ENCODE peak calls at places on chromosomes 5 and 9, in six cellular contexts. D is right atrium auricular region, Y is PC-9, W is HFFc6, K is H1, B is hepatocyte. I is an unnamed sample.

GRCh38 chr9:14393382-14393781 is 79.4 kb upstream of the NFIB start:
- DNase-seq in D (no peak), Y (no peak), W (no peak), K (no peak), B (no peak), I (no peak)

GRCh38 chr9:104950838-104951237 is 22.9 kb upstream of the ABCA1 start:
- DNase-seq in D (no peak), Y (no peak), W (no peak), K (no peak), B (no peak), I (no peak)

GRCh38 chr5:169945831-169946261 is 34.4 kb downstream of the INSYN2B start:
- DNase-seq in D (peak; percentile 67), Y (peak; percentile 46), W (peak; percentile 97), K (peak; percentile 49), B (peak; percentile 58), I (peak; percentile 68)

GRCh38 chr5:27316283-27316675 is 277.9 kb upstream of the CDH9 start:
- DNase-seq in D (no peak), Y (no peak), W (peak; percentile 47), K (no peak), B (no peak), I (peak; percentile 42)

GRCh38 chr5:9381464-9381863 is 164.4 kb downstream of the SEMA5A start:
- DNase-seq in D (no peak), Y (no peak), W (no peak), K (no peak), B (no peak), I (no peak)

GRCh38 chr5:135491552-135492318 is 39.6 kb upstream of the TIFAB start:
- DNase-seq in D (no peak), Y (peak; percentile 42), W (no peak), K (peak; percentile 74), B (peak; percentile 63), I (peak; percentile 97)

GRCh38 chr9:134778841-134779411 is 101.7 kb upstream of the FCN2 start:
- DNase-seq in D (no peak), Y (peak; percentile 75), W (peak; percentile 29), K (peak; percentile 84), B (peak; percentile 75), I (peak; percentile 69)

GRCh38 chr5:144207875-144208444 is 37.3 kb downstream of the KCTD16 start:
- DNase-seq in D (no peak), Y (no peak), W (no peak), K (no peak), B (no peak), I (no peak)

GRCh38 chr9:109771084-109771483 is 8.9 kb upstream of the PALM2AKAP2 start:
- DNase-seq in D (no peak), Y (peak; percentile 46), W (peak; percentile 26), K (no peak), B (no peak), I (peak; percentile 24)

GRCh38 chr5:40227927-40228326 is 451.8 kb upstream of the PTGER4 start:
- DNase-seq in D (no peak), Y (no peak), W (no peak), K (no peak), B (no peak), I (no peak)

GRCh38 chr5:56314536-56314935 is 81.4 kb upstream of the ANKRD55 start:
- DNase-seq in D (no peak), Y (peak; percentile 11), W (no peak), K (no peak), B (peak; percentile 39), I (peak; percentile 18)

GRCh38 chr5:84791730-84792129 is 407.1 kb upstream of the EDIL3 start:
- DNase-seq in D (no peak), Y (no peak), W (no peak), K (no peak), B (no peak), I (no peak)

GRCh38 chr5:76692274-76692540 is 23.7 kb upstream of the F2R start:
- DNase-seq in D (no peak), Y (no peak), W (no peak), K (no peak), B (no peak), I (no peak)
- TF ChIP-seq CTCF in D (no peak), Y (no peak), W (no peak), K (no peak), B (no peak), I (no peak)

DNA sequence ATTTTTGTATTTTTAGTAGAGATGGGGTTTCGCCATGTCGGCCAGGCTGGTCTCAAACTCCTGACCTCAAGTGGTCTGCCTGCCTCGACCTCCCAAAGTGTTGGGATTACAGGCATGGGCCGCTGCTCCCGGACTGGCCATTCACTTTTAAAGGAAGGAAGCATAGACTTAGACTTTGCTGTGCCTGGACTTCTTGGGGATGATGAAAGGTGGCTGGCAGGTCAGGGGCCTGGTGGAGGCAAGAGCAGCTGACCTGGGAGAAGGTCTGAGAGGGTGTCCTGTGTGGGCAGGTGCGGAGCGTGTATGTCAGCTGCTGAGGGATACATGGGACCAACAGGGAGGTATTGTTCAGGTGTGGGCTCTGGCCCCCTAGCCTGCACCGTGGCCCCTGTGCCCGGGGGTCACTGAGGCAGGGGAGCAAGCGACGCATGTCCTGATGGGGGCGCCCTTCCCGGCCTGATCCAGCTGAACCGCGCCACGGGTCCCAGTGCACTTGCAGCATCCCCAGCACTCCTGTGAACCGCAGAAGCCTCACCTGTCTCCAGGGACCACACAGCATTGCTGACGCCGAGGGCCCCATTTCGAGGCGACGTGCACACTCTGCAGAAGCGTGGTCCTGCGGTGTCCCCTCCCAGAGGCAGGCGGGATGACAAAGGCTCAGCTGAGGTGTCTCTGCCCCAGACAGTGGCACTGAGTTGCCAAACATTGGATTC is 23.1 kb downstream of the NDUFS6 start:
- DNase-seq in D (no peak), Y (no peak), W (no peak), K (peak; percentile 68), B (no peak), I (no peak)
- TF ChIP-seq CTCF in D (no peak), Y (no peak), W (peak; percentile 34), K (no peak), B (no peak), I (no peak)

GRCh38 chr5:61167382-61167781 is 5.1 kb upstream of the SMIM15 start:
- DNase-seq in D (no peak), Y (peak; percentile 11), W (no peak), K (no peak), B (peak; percentile 44), I (peak; percentile 54)
- TF ChIP-seq CTCF in D (peak; percentile 55), Y (peak; percentile 67), W (peak; percentile 56), K (peak; percentile 25), B (peak; percentile 50), I (peak; percentile 50)

DNA sequence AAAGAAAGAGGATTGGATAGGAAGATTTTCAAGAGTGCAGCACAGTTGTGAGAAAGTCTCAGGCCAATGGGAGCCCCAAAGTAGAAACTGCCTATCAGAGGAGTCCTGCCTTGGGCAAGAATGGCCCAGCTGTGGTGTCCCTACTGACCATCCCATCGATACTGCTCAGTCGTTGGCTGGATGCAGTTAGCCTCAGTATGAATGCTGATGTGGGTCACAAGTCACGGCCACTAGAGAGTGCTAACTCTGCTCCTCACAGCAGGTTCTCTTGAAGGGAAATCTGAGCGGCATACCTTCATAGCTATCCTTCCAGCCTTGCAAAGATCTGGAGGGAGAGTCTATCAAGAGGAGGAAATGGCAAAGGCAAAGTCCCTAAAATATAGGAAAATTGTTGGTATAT is 11.6 kb upstream of the CETN3 start:
- DNase-seq in D (no peak), Y (no peak), W (no peak), K (no peak), B (peak; percentile 42), I (no peak)
- TF ChIP-seq CTCF in D (peak; percentile 22), Y (no peak), W (peak; percentile 25), K (peak; percentile 41), B (peak; percentile 22), I (no peak)

I was measured in MCF 10A.